ENCODE peak calls at places on chromosome 10, in eight cellular contexts. E is A172; S is NCI-H1092 treated with DMSO at 0.1 percent for 48 hours; D is NCI-H460; O is B cell; C is stimulated activated naive CD4-positive, alpha-beta T cell treated with Interleukin-2 at 50 U/mL for 16 hours; M is glomerular endothelial cell; W is GM12891. T is an unnamed sample.

GRCh38 chr10:96586419-96587254 is at the start of gene TM9SF3:
- DNase-seq in E (peak), S (peak), D (peak), O (peak), C (peak), M (no peak), W (peak), T (no peak)

GRCh38 chr10:3482200-3482993 is 302.6 kb downstream of the KLF6 start:
- DNase-seq in E (peak), S (no peak), D (peak), O (no peak), C (no peak), M (no peak), W (no peak), T (no peak)

GRCh38 chr10:46277840-46278239 is 9.0 kb upstream of the ANTXRL start:
- DNase-seq in E (no peak), S (no peak), D (no peak), O (no peak), C (no peak), M (no peak), W (no peak), T (no peak)

GRCh38 chr10:14144491-14144890 is 186.2 kb downstream of the FRMD4A start:
- DNase-seq in E (no peak), S (no peak), D (no peak), O (no peak), C (no peak), M (no peak), W (no peak), T (no peak)

GRCh38 chr10:3484306-3485187 is 300.5 kb downstream of the KLF6 start:
- DNase-seq in E (no peak), S (no peak), D (no peak), O (peak), C (no peak), M (no peak), W (no peak), T (no peak)

GRCh38 chr10:70765794-70766594 is 19.2 kb downstream of the TBATA start:
- DNase-seq in E (no peak), S (no peak), D (no peak), O (no peak), C (no peak), M (no peak), W (no peak), T (no peak)

GRCh38 chr10:74822583-74823089 is 3.8 kb upstream of the KAT6B start:
- DNase-seq in E (no peak), S (no peak), D (no peak), O (no peak), C (no peak), M (no peak), W (no peak), T (no peak)

GRCh38 chr10:87613766-87614165 is 45.9 kb upstream of the PAPSS2 start:
- DNase-seq in E (no peak), S (no peak), D (no peak), O (no peak), C (no peak), M (no peak), W (no peak), T (no peak)

GRCh38 chr10:119197921-119198320 is 9.4 kb upstream of the GRK5 start:
- DNase-seq in E (peak), S (no peak), D (no peak), O (no peak), C (no peak), M (no peak), W (no peak), T (no peak)

GRCh38 chr10:133242611-133243356 is 5.1 kb downstream of the VENTX start:
- DNase-seq in E (peak), S (no peak), D (no peak), O (no peak), C (no peak), M (no peak), W (no peak), T (no peak)

GRCh38 chr10:119859422-119860258 is 13.0 kb downstream of the MCMBP start:
- DNase-seq in E (peak), S (no peak), D (peak), O (peak), C (no peak), M (peak), W (no peak), T (no peak)

GRCh38 chr10:78981970-78982281 is 86.8 kb upstream of the ZMIZ1 start:
- DNase-seq in E (peak), S (no peak), D (no peak), O (no peak), C (no peak), M (no peak), W (no peak), T (no peak)

GRCh38 chr10:119104653-119105024 is 726 bp downstream of the DENND10 start:
- DNase-seq in E (no peak), S (no peak), D (no peak), O (no peak), C (no peak), M (no peak), W (no peak), T (no peak)

GRCh38 chr10:76902949-76903348 is 734.7 kb downstream of the KCNMA1 start:
- DNase-seq in E (peak), S (no peak), D (peak), O (no peak), C (no peak), M (no peak), W (no peak), T (no peak)

GRCh38 chr10:64863836-64864235 is 1342.6 kb downstream of the REEP3 start:
- DNase-seq in E (no peak), S (no peak), D (no peak), O (no peak), C (no peak), M (no peak), W (no peak), T (no peak)

GRCh38 chr10:80271416-80271815 is 18.0 kb downstream of the MAT1A start:
- DNase-seq in E (no peak), S (no peak), D (no peak), O (no peak), C (no peak), M (no peak), W (no peak), T (no peak)

GRCh38 chr10:35882422-35883150 is 240.5 kb upstream of the FZD8 start:
- DNase-seq in E (no peak), S (no peak), D (no peak), O (no peak), C (no peak), M (no peak), W (no peak), T (no peak)

GRCh38 chr10:93473804-93474472 is 8.2 kb downstream of the MYOF start:
- DNase-seq in E (no peak), S (no peak), D (no peak), O (no peak), C (no peak), M (no peak), W (no peak), T (no peak)

GRCh38 chr10:93505075-93505474 is 8.7 kb downstream of the CEP55 start:
- DNase-seq in E (no peak), S (no peak), D (no peak), O (no peak), C (no peak), M (no peak), W (no peak), T (no peak)

GRCh38 chr10:92810934-92811532 is 37.3 kb upstream of the EXOC6 start:
- DNase-seq in E (no peak), S (no peak), D (no peak), O (no peak), C (no peak), M (no peak), W (peak), T (no peak)

GRCh38 chr10:65945071-65945470 is 980.8 kb upstream of the LRRTM3 start:
- DNase-seq in E (no peak), S (no peak), D (no peak), O (no peak), C (no peak), M (no peak), W (no peak), T (no peak)

GRCh38 chr10:13729959-13730358 is 143.2 kb downstream of the PRPF18 start:
- DNase-seq in E (no peak), S (no peak), D (no peak), O (no peak), C (no peak), M (no peak), W (no peak), T (no peak)

GRCh38 chr10:58477122-58477521 is 35.5 kb upstream of the BICC1 start:
- DNase-seq in E (no peak), S (no peak), D (no peak), O (no peak), C (no peak), M (no peak), W (no peak), T (no peak)

GRCh38 chr10:79436066-79436849 is 9.2 kb downstream of the ZCCHC24 start:
- DNase-seq in E (no peak), S (no peak), D (no peak), O (no peak), C (no peak), M (no peak), W (no peak), T (no peak)

GRCh38 chr10:75191821-75192568 is 18.6 kb upstream of the VDAC2 start:
- DNase-seq in E (peak), S (no peak), D (peak), O (no peak), C (no peak), M (peak), W (no peak), T (no peak)

GRCh38 chr10:97701438-97702064 is 12.0 kb upstream of the MARVELD1 start:
- DNase-seq in E (peak), S (peak), D (peak), O (peak), C (peak), M (no peak), W (peak), T (peak)

GRCh38 chr10:34808789-34809745 is 6.0 kb downstream of the PARD3 start:
- DNase-seq in E (no peak), S (peak), D (no peak), O (no peak), C (no peak), M (no peak), W (no peak), T (no peak)

GRCh38 chr10:11881028-11881476 is 57.9 kb downstream of the PROSER2 start:
- DNase-seq in E (no peak), S (no peak), D (no peak), O (no peak), C (no peak), M (no peak), W (no peak), T (no peak)

GRCh38 chr10:13414855-13415254 is 66.8 kb upstream of the SEPHS1 start:
- DNase-seq in E (no peak), S (no peak), D (no peak), O (no peak), C (no peak), M (peak), W (no peak), T (no peak)

GRCh38 chr10:29607576-29607975 is 27.2 kb downstream of the SVIL start:
- DNase-seq in E (no peak), S (no peak), D (no peak), O (no peak), C (no peak), M (no peak), W (no peak), T (no peak)

GRCh38 chr10:12500406-12501303 is 151.3 kb downstream of the CAMK1D start:
- DNase-seq in E (peak), S (peak), D (no peak), O (no peak), C (no peak), M (no peak), W (no peak), T (no peak)

GRCh38 chr10:930415-931325 is 835 bp downstream of the LARP4B start:
- DNase-seq in E (peak), S (no peak), D (peak), O (peak), C (no peak), M (no peak), W (no peak), T (no peak)

GRCh38 chr10:11560076-11560709 is 51.3 kb downstream of the USP6NL start:
- DNase-seq in E (no peak), S (no peak), D (no peak), O (peak), C (no peak), M (no peak), W (no peak), T (no peak)

GRCh38 chr10:21278491-21279216 is 246.8 kb downstream of the SKIDA1 start:
- DNase-seq in E (peak), S (peak), D (peak), O (no peak), C (peak), M (peak), W (peak), T (peak)

GRCh38 chr10:13961096-13961495 is 369.6 kb downstream of the FRMD4A start:
- DNase-seq in E (peak), S (no peak), D (no peak), O (no peak), C (no peak), M (no peak), W (no peak), T (no peak)

GRCh38 chr10:36170943-36171501 is 528.9 kb upstream of the FZD8 start:
- DNase-seq in E (no peak), S (no peak), D (no peak), O (no peak), C (no peak), M (no peak), W (no peak), T (no peak)

GRCh38 chr10:127175357-127176110 is 20.9 kb downstream of the INSYN2A start:
- DNase-seq in E (no peak), S (no peak), D (no peak), O (no peak), C (no peak), M (no peak), W (no peak), T (no peak)

GRCh38 chr10:71443676-71444075 is 47.0 kb downstream of the CDH23 start:
- DNase-seq in E (no peak), S (no peak), D (no peak), O (no peak), C (no peak), M (no peak), W (no peak), T (no peak)

GRCh38 chr10:15043674-15044073 is at the start of gene OLAH:
- DNase-seq in E (no peak), S (no peak), D (no peak), O (no peak), C (no peak), M (no peak), W (no peak), T (no peak)

GRCh38 chr10:114328876-114329275 is 75.4 kb downstream of the AFAP1L2 start:
- DNase-seq in E (no peak), S (no peak), D (no peak), O (no peak), C (no peak), M (no peak), W (no peak), T (no peak)